ENCODE peak calls at places on chromosomes 6 and 20, in five cellular contexts. J, O, Y, D and L are unnamed samples.

GRCh38 chr20:14481863-14482262 is 144.5 kb upstream of the FLRT3 start:
- DNase-seq in J (no peak), O (no peak), Y (no peak), D (no peak), L (no peak)

GRCh38 chr6:44925100-44925739 is 402.9 kb upstream of the RUNX2 start:
- DNase-seq in J (no peak), O (no peak), Y (no peak), D (no peak), L (no peak)

GRCh38 chr20:20465259-20465658 is 97.4 kb downstream of the INSM1 start:
- DNase-seq in J (no peak), O (no peak), Y (no peak), D (no peak), L (no peak)

GRCh38 chr20:6583134-6583738 is 184.2 kb upstream of the BMP2 start:
- DNase-seq in J (no peak), O (peak), Y (no peak), D (peak), L (no peak)

GRCh38 chr20:12287575-12287974 is 369.9 kb downstream of the BTBD3 start:
- DNase-seq in J (no peak), O (no peak), Y (no peak), D (no peak), L (no peak)

GRCh38 chr6:86412063-86412462 is 525.3 kb upstream of the HTR1E start:
- DNase-seq in J (no peak), O (no peak), Y (no peak), D (no peak), L (no peak)

GRCh38 chr20:56689852-56690485 is 60.9 kb downstream of the TFAP2C start:
- DNase-seq in J (no peak), O (no peak), Y (no peak), D (no peak), L (no peak)

GRCh38 chr6:33425668-33426577 is 6.1 kb downstream of the SYNGAP1 start:
- DNase-seq in J (peak), O (peak), Y (peak), D (peak), L (peak)

GRCh38 chr6:141195251-141195832 is 937.4 kb upstream of the GJE1 start:
- DNase-seq in J (no peak), O (no peak), Y (no peak), D (no peak), L (no peak)

GRCh38 chr6:146289816-146290588 is 253.6 kb upstream of the RAB32 start:
- DNase-seq in J (no peak), O (no peak), Y (no peak), D (no peak), L (peak)

GRCh38 chr20:53804920-53805894 is 211.6 kb upstream of the ZNF217 start:
- DNase-seq in J (no peak), O (no peak), Y (no peak), D (no peak), L (no peak)

GRCh38 chr6:121823437-121823851 is 388.0 kb downstream of the GJA1 start:
- DNase-seq in J (no peak), O (no peak), Y (no peak), D (no peak), L (no peak)

GRCh38 chr6:135329851-135330803 is 149.0 kb downstream of the MYB start:
- DNase-seq in J (no peak), O (no peak), Y (no peak), D (no peak), L (no peak)

GRCh38 chr6:155586036-155586557 is 130.5 kb upstream of the NOX3 start:
- DNase-seq in J (no peak), O (no peak), Y (no peak), D (no peak), L (no peak)

GRCh38 chr6:155583997-155584396 is 128.4 kb upstream of the NOX3 start:
- DNase-seq in J (no peak), O (no peak), Y (no peak), D (no peak), L (no peak)

GRCh38 chr6:155582016-155582991 is 126.7 kb upstream of the NOX3 start:
- DNase-seq in J (no peak), O (no peak), Y (no peak), D (no peak), L (no peak)

GRCh38 chr6:155580904-155581303 is 125.3 kb upstream of the NOX3 start:
- DNase-seq in J (no peak), O (no peak), Y (no peak), D (no peak), L (no peak)
- TF ChIP-seq CTCF in J (no peak), O (no peak), Y (peak), D (no peak), L (no peak)

GRCh38 chr6:79048611-79049010 is 29.4 kb downstream of the PHIP start:
- DNase-seq in J (no peak), O (no peak), Y (no peak), D (no peak), L (no peak)
- TF ChIP-seq CTCF in J (no peak), O (peak), Y (peak), D (peak), L (peak)

DNA sequence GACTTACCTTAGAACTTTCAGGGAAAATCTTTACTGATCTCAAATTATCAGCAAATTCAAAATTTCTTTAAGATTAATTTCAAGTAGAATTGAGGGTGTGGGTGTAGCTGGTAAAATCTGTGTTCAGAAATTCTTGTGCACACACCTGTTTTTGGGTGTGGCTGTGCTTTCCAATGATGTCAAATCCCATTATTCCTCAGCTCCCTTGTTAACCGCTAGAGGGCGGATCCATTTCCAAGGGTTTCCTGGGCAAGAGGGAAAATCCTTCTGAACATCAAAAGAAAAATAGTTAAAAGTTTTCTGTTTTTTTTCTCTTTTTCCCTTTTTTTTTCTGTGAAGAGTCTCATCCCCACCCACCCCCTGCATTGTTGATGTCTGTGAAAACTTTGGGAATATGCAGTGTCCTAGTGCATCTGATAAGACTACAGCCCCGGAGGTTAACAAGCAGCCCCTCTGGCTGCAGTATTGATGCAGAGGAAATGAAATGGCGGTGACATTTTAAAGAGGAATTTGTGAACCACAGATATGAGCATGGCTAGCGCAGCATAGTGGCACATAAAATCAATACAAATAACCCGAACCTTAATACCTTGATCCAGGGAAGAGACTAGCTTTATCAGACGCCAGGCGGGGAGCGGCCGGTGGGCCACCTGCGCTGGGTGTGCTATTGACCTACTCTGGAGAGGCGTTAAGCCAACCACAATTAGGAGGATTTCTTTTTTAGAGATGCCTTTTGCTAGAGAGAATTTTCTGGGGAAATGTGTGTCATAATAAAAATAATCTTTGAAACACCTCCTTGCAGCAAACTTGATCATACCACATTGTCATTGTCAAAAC is 130.9 kb downstream of the FOXA2 start:
- DNase-seq in J (no peak), O (no peak), Y (no peak), D (no peak), L (no peak)
- TF ChIP-seq CTCF in J (no peak), O (peak), Y (peak), D (peak), L (peak)

GRCh38 chr6:56571605-56572004 is 71.1 kb downstream of the DST start:
- DNase-seq in J (no peak), O (no peak), Y (no peak), D (no peak), L (no peak)

GRCh38 chr6:56573624-56574023 is 69.1 kb downstream of the DST start:
- DNase-seq in J (no peak), O (no peak), Y (no peak), D (no peak), L (no peak)

GRCh38 chr6:56573142-56573541 is 69.5 kb downstream of the DST start:
- DNase-seq in J (no peak), O (no peak), Y (no peak), D (no peak), L (no peak)

GRCh38 chr6:56574292-56574691 is 68.4 kb downstream of the DST start:
- DNase-seq in J (no peak), O (no peak), Y (no peak), D (no peak), L (no peak)

DNA sequence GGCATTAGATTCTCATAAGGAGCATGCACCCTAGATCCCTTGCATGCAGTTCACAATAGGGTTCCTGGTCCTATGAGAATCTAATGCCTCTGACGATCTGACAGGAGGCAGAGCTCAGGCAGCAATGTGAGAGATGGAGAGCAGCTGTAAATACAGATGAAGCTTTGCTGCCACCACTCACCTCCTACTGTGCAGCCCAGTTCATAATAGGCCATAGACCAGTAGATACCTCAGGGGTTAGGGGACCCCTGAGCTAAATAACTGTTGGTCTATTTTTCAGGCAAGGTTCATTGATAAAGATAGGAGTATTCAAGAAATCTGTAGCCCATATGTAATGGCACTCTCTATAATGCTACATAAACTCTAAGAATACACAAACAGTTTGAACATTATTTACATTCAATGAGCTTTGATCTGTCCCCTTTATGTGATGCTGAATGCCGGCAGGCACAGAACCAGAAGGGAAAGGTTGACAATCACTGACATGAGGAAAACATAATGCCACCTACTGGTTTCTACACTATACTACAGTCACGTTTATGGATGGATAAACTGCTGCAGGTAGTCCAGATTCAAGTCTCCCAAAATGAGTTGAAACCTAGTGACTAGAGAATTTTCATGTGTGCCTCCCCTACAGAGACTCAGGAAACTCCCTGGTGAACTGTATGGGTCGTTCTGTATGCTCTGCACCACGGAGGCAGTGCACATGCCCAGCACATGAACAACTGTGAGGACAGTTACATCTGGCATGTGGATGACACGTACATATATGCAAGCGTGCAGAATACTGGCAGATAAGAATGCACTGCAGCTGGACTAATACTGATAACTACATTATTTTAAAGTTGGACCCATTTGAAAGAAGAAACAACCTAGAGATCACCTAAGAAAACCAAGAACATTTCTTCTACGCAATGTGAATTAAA is 72.0 kb downstream of the DST start:
- DNase-seq in J (no peak), O (no peak), Y (no peak), D (no peak), L (no peak)
- TF ChIP-seq CTCF in J (peak), O (peak), Y (peak), D (peak), L (peak)

DNA sequence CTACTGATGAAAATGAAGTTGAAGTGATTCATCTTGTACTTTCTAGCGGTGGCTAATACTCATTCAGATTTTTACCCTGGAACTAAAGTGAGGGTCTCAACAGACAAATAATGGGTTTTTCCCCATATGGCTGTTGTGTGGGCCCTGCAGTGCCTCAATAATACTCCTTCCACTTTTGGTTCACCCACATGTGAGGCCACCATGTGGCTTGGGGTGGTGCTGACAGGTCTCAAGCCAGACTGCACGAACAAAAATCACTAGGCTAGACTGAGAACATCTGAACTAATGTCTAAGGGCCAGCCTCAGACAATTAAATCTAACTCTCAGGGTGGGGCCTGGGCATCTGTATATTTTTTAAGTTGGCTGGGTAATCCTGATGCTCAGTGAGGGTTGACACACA is 7.9 kb upstream of the COL12A1 start:
- DNase-seq in J (no peak), O (no peak), Y (no peak), D (no peak), L (no peak)
- TF ChIP-seq CTCF in J (no peak), O (peak), Y (peak), D (no peak), L (peak)

DNA sequence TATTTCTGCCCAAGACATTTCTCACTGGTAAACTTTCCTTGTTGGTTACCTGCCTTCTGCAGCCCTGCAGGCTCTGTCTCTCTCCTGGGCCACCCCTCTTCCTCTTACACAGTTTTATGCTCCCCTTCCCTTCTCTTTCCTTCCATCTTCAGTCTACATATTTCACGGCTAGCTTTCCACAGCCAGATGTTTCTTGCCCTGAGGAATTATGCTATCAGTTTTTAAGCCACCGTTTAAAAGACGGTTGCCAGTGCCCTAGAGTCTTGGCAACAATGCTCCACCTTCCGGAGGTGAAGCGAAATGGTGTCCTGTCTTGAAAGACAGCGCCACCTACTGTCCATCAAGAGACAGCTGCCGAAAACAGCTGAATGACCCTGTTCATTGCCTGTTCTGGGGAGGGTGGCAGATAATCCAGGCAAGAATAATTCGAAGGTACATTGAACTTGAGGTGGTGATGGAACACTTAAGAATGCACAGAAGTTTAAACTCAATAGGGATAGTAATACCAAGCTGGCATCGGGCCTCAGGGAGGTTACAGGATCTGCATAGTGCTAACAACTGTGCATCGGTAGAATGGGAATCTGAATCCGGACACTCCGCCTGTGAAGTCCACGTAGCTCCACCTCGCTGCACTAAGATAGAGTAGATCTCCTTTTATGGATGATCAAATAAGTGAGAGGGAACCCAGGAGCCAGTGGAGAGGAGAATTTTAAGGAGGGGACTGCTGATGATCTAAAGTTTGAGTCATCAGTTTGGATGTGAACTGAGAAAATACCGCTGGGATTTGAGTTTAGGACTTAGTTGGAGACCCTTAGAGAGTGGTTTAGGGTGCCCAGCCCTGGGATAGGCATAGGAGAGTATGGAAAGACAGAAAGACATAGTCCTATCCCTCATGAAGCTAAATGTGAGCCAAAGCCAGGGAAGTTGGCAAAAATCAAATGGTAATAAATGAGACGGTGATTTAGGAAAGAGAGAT is 4.8 kb upstream of the TRIM40 start:
- DNase-seq in J (no peak), O (peak), Y (no peak), D (peak), L (peak)
- TF ChIP-seq CTCF in J (peak), O (peak), Y (peak), D (peak), L (peak)

DNA sequence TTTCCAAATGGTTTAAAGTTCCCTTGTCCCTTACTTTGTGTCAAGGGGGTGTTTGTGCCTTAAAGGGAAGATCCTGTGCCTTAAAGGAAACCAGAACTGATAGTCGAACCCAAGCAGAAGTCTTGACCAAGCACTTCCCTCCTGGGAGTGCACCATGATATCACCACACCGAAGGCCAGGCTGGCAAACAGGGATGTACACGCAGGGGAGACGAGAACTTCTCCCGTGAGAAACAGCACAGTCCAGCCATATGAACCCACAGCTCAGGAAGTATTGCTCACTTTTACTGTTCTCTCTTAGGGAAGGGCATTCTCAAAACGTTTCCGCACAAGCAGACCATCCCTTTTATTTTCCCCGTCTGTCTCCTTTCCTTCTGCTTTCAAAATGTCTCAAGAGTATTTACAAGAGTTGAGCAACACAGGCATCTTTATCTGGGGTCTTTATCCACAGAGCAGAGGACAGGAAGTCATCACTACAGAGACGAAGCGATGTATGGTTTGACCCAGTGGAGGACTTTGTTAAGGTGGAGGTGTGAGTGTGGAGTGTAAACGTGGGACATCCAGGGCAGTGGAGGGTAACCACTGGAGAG is 12.8 kb upstream of the SERPINB1 start:
- DNase-seq in J (no peak), O (no peak), Y (no peak), D (no peak), L (peak)
- TF ChIP-seq CTCF in J (no peak), O (no peak), Y (no peak), D (no peak), L (peak)

DNA sequence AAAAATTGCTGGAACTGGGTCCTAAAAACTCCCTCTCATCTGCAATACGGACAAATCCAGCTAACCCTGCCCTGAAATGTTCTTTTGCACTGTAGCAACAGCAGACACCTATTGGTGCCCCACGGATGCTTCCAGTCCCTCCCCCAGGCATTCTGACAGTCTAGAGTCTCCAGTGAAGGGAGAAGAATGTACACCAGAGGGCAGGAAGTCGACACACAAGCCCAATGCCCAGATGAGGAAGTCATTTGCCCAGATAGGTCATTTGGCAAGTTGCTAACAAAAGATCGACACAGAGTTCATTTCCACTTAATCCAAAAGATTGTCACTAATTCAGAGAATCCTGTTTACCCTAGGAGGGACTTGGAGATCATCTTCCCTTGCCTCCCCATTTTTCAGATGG is 293.0 kb upstream of the PRDM1 start:
- DNase-seq in J (no peak), O (no peak), Y (no peak), D (no peak), L (peak)
- TF ChIP-seq CTCF in J (no peak), O (no peak), Y (no peak), D (no peak), L (peak)

GRCh38 chr20:16803965-16804792 is 56.0 kb downstream of the OTOR start:
- DNase-seq in J (peak), O (peak), Y (peak), D (peak), L (no peak)
- TF ChIP-seq CTCF in J (no peak), O (peak), Y (peak), D (peak), L (peak)